ENCODE peak calls at places on chromosome 21, in ten cellular contexts. K, B, R, S, A, W, V, L, J and U are unnamed samples.

GRCh38 chr21:29987762-29988161 is 48.0 kb upstream of the GRIK1 start:
- DNase-seq in A (no peak), B (no peak), W (no peak), R (no peak), S (no peak), V (no peak), K (no peak), L (no peak), J (no peak), U (no peak)

GRCh38 chr21:21200103-21200938 is 202.1 kb downstream of the NCAM2 start:
- DNase-seq in S (peak; percentile 55), J (peak; percentile 100), R (no peak), B (no peak), K (peak; percentile 93), A (peak; percentile 92), V (peak; percentile 99), L (peak; percentile 83), W (peak; percentile 95), U (no peak)

GRCh38 chr21:39345440-39345839 is 3.4 kb downstream of the HMGN1 start:
- DNase-seq in S (no peak), B (no peak), W (no peak), R (no peak), A (no peak), V (no peak), L (no peak), K (no peak), J (no peak), U (no peak)

GRCh38 chr21:35226302-35226701 is 177.2 kb upstream of the RUNX1 start:
- DNase-seq in S (peak; percentile 90), V (no peak), W (peak; percentile 33), B (no peak), K (peak; percentile 68), J (peak; percentile 61), R (no peak), L (no peak), A (no peak), U (no peak)

GRCh38 chr21:32807717-32808380 is 36.3 kb upstream of the PAXBP1 start:
- DNase-seq in L (no peak), W (no peak), B (no peak), K (peak; percentile 62), R (no peak), S (no peak), A (no peak), J (peak; percentile 24), V (peak; percentile 54), U (no peak)

GRCh38 chr21:31471865-31472264 is 127.8 kb upstream of the TIAM1 start:
- DNase-seq in A (no peak), J (no peak), W (no peak), R (no peak), B (no peak), V (no peak), L (no peak), S (no peak), K (no peak), U (no peak)

GRCh38 chr21:25127007-25127406 is 480.3 kb downstream of the MRPL39 start:
- DNase-seq in W (no peak), B (no peak), R (no peak), A (no peak), K (no peak), J (no peak), L (no peak), V (no peak), S (no peak), U (no peak)

GRCh38 chr21:38925923-38926322 is 120.2 kb downstream of the ETS2 start:
- DNase-seq in A (peak; percentile 83), V (peak; percentile 88), S (peak; percentile 83), J (peak; percentile 88), L (peak; percentile 91), W (peak; percentile 76), K (peak; percentile 79), R (no peak), B (no peak), U (no peak)

GRCh38 chr21:35512321-35512720 is 463.2 kb upstream of the RUNX1 start:
- DNase-seq in L (no peak), A (no peak), J (no peak), R (no peak), B (no peak), W (peak; percentile 34), V (no peak), S (no peak), K (no peak), U (no peak)

GRCh38 chr21:30695956-30696355 is 22.6 kb downstream of the KRTAP21-3 start:
- DNase-seq in W (no peak), V (no peak), J (no peak), A (no peak), R (no peak), L (no peak), K (peak; percentile 14), S (no peak), B (no peak), U (no peak)

GRCh38 chr21:46381521-46381920 is 57.6 kb downstream of the PCNT start:
- DNase-seq in V (no peak), K (no peak), R (no peak), B (no peak), A (no peak), J (no peak), L (no peak), W (no peak), S (no peak), U (no peak)

GRCh38 chr21:14918542-14918941 is 146.3 kb downstream of the NRIP1 start:
- DNase-seq in S (no peak), A (no peak), K (no peak), B (no peak), V (peak; percentile 19), J (no peak), R (no peak), W (no peak), L (no peak), U (no peak)

GRCh38 chr21:25179116-25179515 is 428.2 kb downstream of the MRPL39 start:
- DNase-seq in V (peak; percentile 36), B (no peak), W (no peak), S (no peak), K (peak; percentile 48), R (no peak), A (no peak), J (peak; percentile 26), L (no peak), U (no peak)

GRCh38 chr21:45289655-45290515 is 2.2 kb upstream of the POFUT2 start:
- DNase-seq in J (peak; percentile 66), B (no peak), W (no peak), R (no peak), S (no peak), L (no peak), A (peak; percentile 52), V (peak; percentile 50), K (no peak), U (no peak)
- TF ChIP-seq CTCF in J (peak; percentile 68), B (no peak), W (peak; percentile 37), R (peak; percentile 56), S (no peak), L (no peak), A (peak; percentile 29), V (peak; percentile 40), K (no peak), U (no peak)

DNA sequence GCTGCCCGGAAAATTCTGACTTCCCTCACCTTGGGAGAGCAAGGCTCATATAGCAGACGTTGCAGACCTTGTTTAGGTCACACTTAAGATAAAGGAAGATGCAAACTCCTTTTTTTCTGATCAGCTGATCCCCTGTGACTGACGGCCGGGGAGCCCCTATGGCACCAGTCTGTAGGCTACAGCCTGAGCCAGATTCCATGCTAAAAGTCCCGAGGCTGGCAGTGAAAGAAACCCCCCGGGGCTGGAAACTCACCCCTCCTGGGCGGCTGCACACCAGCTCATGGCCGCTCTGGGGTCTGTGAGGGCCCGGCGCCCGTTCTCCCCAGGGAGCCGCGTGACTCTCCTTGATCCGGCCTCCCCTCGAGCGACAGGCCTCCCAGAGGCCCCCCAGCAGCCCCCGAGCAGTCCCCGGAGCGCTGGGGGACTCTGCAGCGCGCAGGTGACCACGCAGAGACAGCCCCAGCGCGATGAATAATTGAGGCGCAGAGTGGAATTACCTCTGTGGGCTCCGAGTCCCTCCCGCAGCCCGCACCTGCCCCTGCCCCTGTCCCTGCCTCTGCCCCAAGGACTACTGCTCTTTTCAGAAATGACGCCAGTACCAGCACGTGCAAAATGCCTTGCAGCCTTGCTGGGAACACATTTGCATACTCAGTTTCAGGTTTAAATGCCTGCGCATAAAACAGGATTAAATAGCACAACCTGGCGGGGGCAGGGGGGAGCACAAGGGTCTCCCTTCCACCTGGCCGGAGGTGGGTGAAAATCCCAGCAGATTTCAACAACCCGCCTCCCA is 62.6 kb upstream of the CLDN14 start:
- DNase-seq in B (peak; percentile 94), J (peak; percentile 3), S (no peak), L (no peak), R (no peak), A (peak; percentile 28), K (no peak), V (peak; percentile 9), W (no peak), U (peak; percentile 78)
- TF ChIP-seq CTCF in B (peak; percentile 62), J (no peak), S (no peak), L (no peak), R (peak; percentile 16), A (no peak), K (no peak), V (no peak), W (no peak), U (peak; percentile 37)

DNA sequence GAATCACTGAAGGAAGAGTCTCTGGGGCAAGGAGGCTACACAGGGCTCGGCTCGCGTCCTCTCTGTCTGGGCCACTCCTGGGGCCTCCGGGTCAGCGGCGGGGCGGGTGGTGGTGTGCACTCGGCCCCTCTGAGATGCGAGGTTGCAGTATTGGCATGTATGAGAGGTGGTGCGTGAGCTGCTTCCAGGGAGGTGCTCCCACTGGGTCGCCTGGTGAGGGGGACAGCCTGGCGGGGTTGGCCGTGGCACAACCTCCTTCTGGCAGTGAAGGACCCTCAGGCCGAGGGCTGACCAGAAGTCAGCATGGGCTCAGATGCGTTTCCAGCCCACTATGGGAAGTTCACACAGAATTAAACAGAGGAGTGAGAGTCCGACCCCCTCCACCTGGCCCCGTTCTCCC is 38.5 kb upstream of the COL18A1 start:
- DNase-seq in B (no peak), L (no peak), R (no peak), S (peak; percentile 44), A (no peak), V (no peak), K (no peak), J (no peak), W (no peak), U (no peak)
- TF ChIP-seq CTCF in B (no peak), L (no peak), R (no peak), S (no peak), A (no peak), V (no peak), K (no peak), J (no peak), W (no peak), U (no peak)

DNA sequence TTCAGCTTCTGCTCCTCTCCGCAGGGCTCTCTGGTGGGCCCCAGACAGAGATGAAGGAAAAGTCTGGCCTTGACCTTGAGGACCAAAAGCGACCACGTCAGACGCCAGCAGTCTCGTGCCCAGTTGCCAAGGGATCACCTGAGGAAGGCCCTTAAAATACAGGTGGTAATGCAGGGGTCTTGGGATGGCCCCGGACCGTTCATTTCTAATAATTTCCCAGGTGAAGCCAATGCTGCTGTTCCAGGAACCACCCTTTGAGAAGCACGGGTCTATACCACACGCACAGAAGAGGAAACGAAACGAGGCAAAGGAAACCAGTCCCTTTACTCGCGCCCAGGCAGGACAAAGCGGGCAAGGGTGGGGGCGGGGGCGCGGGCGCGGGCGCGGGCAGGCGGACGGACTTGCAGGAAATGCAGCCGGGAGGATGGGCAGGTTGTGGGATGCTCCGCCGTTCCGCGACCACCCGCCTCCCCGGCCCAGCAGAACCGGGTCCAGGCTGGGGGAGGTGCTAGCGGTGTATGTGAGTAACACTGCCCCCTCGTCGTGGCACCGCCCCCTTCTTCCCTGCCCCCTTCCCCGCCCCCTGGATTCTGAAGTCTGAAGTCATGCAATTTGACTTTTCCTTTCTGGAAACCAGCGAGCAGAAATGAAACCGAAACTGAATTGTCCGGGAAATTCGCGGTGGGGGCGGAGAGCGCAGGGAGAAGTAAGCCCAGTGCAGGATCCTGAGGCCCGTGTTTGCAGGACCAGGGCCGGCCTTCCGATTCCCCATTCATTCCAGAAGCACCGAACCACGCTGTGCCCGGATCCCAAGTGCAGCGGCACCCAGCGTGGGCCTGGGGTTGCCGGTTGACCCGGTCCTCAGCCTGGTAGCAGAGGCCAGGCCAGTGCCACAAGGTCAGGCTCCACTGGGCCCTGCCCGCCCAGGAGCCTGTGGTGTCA is 5.8 kb upstream of the MX1 start:
- DNase-seq in B (peak; percentile 82), K (peak; percentile 86), L (peak; percentile 92), S (peak; percentile 82), W (peak; percentile 56), R (peak; percentile 79), A (peak; percentile 93), J (peak; percentile 86), V (peak; percentile 87), U (peak; percentile 53)
- TF ChIP-seq CTCF in B (no peak), K (no peak), L (no peak), S (no peak), W (no peak), R (no peak), A (no peak), J (no peak), V (no peak), U (no peak)